ENCODE peak calls at places on chromosomes 4 and X, in four cellular contexts. B, P, J and I are unnamed samples.

GRCh38 chr4:106584590-106584989 is 216.0 kb upstream of the GIMD1 start:
- DNase-seq in J (no peak), P (peak; percentile 7), B (peak; percentile 73), I (no peak)

GRCh38 chr4:167452922-167453321 is 218.6 kb upstream of the SPOCK3 start:
- DNase-seq in J (no peak), B (no peak), P (no peak), I (no peak)

GRCh38 chrX:15465347-15465746 is 27.8 kb downstream of the PIR start:
- DNase-seq in J (no peak), P (no peak), B (peak; percentile 20), I (no peak)

GRCh38 chrX:13419918-13420317 is 100.1 kb upstream of the ATXN3L start:
- DNase-seq in J (no peak), P (no peak), B (no peak), I (no peak)

GRCh38 chrX:110108381-110108796 is 105.5 kb downstream of the TMEM164 start:
- DNase-seq in B (no peak), J (peak; percentile 45), P (no peak), I (no peak)

GRCh38 chr4:181475781-181476180 is 767.4 kb upstream of the TENM3 start:
- DNase-seq in P (no peak), B (no peak), J (no peak), I (no peak)

GRCh38 chr4:41013746-41014145 is 200.6 kb downstream of the APBB2 start:
- DNase-seq in P (no peak), B (no peak), J (no peak), I (peak; percentile 16)

GRCh38 chr4:8090312-8090711 is 68.3 kb downstream of the ABLIM2 start:
- DNase-seq in P (peak; percentile 90), B (peak; percentile 54), J (no peak), I (no peak)

GRCh38 chr4:143341186-143341755 is 4.6 kb downstream of the GAB1 start:
- DNase-seq in B (no peak), P (no peak), J (no peak), I (no peak)

GRCh38 chrX:10833299-10834169 is 213.1 kb upstream of the MID1 start:
- DNase-seq in P (peak; percentile 85), J (peak; percentile 43), B (peak; percentile 27), I (peak; percentile 5)

GRCh38 chr4:110953191-110953590 is 330.3 kb upstream of the PITX2 start:
- DNase-seq in J (no peak), B (peak; percentile 6), P (no peak), I (no peak)

GRCh38 chr4:70714061-70714468 is 7.7 kb upstream of the RUFY3 start:
- DNase-seq in B (no peak), P (no peak), J (no peak), I (no peak)

GRCh38 chr4:68372588-68372987 is 22.7 kb upstream of the YTHDC1 start:
- DNase-seq in J (no peak), P (peak; percentile 27), B (no peak), I (no peak)

GRCh38 chrX:153580700-153581386 is 18.1 kb downstream of the CCNQ start:
- DNase-seq in B (no peak), J (no peak), P (no peak), I (no peak)

GRCh38 chr4:101199507-101200285 is 147.6 kb downstream of the PPP3CA start:
- DNase-seq in P (peak; percentile 15), J (no peak), B (peak; percentile 84), I (no peak)

GRCh38 chrX:19059063-19059462 is 63.2 kb downstream of the ADGRG2 start:
- DNase-seq in B (no peak), P (no peak), J (no peak), I (no peak)

GRCh38 chr4:128793859-128794667 is 15.4 kb upstream of the JADE1 start:
- DNase-seq in P (no peak), J (no peak), B (no peak), I (no peak)

GRCh38 chr4:172980178-172980577 is 188.4 kb upstream of the GALNT7 start:
- DNase-seq in B (no peak), J (no peak), P (no peak), I (no peak)

GRCh38 chrX:123909498-123909897 is 49.6 kb downstream of the XIAP start:
- DNase-seq in B (no peak), J (no peak), P (no peak), I (no peak)

GRCh38 chrX:16544969-16545368 is 105.0 kb upstream of the S100G start:
- DNase-seq in B (no peak), J (no peak), P (no peak), I (no peak)

GRCh38 chr4:54066088-54066415 is 1.6 kb upstream of the CHIC2 start:
- DNase-seq in J (no peak), B (no peak), P (no peak), I (no peak)

GRCh38 chrX:88940904-88941303 is 193.9 kb downstream of the CPXCR1 start:
- DNase-seq in P (no peak), J (no peak), B (no peak), I (no peak)

DNA sequence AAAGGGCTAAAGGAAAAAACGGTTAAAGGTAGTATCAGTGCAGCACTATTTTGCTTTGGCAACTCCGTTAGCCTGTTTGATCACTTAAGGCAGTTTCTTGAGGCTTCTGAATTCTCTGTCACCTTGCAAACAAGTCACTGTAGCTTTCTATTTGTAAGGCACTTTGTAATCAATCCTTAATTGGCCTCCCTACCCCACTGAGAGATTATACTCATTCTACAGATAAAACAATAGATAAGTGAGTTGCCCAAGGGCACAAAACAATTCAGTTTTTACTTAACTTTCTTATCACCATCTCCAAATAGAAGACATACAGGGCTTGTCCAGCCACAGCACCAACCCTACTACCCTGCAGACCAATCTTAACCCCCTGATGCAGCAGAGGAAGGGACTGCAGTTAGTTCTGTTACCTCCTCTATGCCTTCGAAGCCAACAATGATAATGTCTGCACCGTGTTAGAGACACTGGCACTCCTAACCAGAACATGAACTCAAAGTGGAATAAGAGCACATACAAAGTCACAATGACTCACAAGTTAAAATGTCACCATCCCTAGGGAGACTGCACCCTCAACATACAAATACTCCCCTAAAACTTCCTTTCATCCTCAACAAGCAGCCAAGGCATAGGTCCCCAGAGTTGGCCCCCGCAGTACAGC is 1.7 kb downstream of the TMEM185A start:
- DNase-seq in J (no peak), B (no peak), P (no peak), I (no peak)
- H3K4me3 ChIP-seq in J (no peak overlapping the region), B (no peak overlapping the region), P (peak overlapping the region; percentile 95), I (no peak overlapping the region)

DNA sequence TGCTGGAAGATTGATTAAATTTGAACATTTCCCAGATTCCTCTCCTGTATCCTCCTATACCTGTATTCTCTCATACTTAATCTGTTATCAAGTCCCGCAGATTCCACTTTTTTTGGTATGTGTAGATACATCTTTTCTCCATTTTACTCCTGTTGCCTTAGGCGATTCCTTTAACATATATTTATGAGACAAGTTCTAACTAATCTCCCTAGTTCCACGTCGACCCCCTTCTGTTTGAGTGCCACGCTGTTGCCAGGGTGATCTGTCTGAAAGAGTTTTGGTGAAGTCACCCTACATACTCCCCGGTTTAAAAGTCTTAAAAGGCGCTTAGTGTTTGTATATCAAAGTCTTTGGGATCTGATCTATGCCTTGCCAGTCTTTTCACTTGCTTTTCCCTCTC is 2.4 kb downstream of the HNRNPH2 start:
- DNase-seq in B (no peak), P (no peak), J (no peak), I (no peak)
- H3K4me3 ChIP-seq in B (peak overlapping the region; percentile 39), P (peak overlapping the region; percentile 95), J (no peak overlapping the region), I (no peak overlapping the region)

DNA sequence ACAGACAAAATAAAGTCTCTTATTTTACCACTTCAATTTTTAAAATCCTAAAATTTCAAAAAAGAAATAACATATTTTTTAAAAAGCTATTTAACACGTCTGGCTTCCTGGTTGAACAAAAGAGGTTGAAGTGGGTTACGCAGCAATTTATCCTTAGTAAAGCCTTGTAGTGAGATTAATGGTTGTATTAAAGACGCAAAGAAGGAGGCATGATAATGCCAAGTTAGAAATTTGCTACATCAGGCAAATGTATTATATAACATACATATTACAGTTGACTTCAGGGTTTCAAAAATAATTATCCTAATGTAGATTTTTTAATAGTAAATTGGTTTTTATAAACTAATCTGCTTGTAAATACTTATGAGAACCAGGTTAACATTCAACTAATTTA is 35.3 kb downstream of the ANKRD17 start:
- DNase-seq in P (no peak), J (no peak), B (peak; percentile 6), I (no peak)
- H3K4me3 ChIP-seq in P (peak overlapping the region; percentile 69), J (no peak overlapping the region), B (peak overlapping the region; percentile 83), I (no peak overlapping the region)

GRCh38 chr4:984336-985054 is 2.3 kb upstream of the IDUA start:
- DNase-seq in J (no peak), B (no peak), P (no peak), I (no peak)
- H3K4me3 ChIP-seq in J (no peak overlapping the region), B (no peak overlapping the region), P (peak overlapping the region; percentile 67), I (no peak overlapping the region)

DNA sequence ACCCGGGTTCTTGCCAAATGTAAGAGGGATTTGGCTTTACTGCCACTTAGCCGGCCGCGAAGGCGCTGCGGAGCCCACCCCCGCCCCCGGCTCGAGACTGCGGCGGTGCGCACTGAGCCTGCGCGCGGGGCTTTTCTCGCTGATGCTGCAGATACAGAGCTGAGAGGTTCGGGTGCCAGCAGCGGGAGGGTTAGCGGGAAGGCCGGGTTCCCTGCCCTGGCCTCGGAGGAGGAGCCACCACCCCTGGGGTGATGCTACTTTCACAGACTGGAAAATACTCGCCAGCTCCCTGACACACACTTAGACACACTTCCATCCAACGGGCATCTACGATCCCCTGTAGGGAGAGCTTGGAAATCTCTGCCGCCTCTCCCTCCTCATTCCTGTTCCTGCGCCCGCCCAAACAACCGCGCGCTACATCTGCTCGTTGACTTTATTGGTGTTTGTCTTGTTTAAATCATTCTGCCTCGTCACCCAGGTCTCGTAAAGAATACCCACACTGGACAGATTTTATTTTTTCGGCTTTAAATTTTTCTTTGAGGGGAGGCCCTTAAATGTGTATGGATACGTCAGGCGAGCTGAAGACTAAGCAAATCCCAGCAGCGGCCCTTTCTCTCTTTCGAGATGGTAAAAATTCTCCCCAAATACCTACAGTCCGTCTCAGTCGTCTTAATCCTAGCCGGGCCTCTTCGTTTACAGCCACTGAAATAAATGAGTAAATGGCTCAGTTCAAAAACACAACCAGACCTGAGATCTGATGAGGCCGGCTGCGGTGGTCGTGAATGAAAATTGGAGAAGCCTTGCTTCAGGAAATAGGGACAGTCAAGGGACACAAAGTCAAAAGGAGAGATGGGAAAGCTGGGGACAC is 1.9 kb upstream of the PCDH7 start:
- DNase-seq in B (peak; percentile 60), P (peak; percentile 25), J (no peak), I (no peak)
- H3K4me3 ChIP-seq in B (peak overlapping the region; percentile 83), P (peak overlapping the region; percentile 79), J (no peak overlapping the region), I (peak overlapping the region; percentile 55)

DNA sequence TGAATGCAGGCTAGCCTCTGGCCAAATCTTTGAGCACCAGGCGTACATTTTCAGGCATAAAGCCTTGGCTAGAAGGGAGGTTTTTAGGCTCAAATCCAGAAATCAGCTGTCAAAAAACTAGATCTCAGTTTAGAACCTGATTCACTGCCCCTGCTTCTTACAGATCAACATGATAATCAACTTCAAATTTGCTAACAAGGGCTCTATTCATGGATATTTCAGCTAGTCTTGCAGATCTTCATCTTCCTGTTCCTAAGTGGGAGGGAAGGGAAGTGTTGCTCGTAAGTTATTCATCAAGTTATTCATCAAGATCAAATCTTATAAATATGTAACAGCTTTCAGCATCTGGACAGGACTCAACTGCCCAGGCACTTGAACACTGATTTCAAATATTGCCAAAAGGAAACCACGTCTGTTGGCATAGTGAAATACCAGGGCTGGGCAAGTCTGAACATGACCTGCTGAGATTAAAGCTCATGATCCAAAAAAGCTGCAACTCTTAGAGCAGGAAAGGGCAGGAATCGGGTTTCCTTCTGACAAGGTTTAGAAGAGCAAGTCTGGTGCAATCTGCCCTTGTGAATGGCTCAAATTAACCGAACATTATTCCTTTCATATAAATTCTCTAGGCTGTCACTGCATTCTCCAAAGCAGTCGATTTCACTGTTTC is 200.3 kb downstream of the PDGFC start:
- DNase-seq in J (peak; percentile 61), B (peak; percentile 82), P (peak; percentile 85), I (no peak)
- H3K4me3 ChIP-seq in J (no peak overlapping the region), B (no peak overlapping the region), P (peak overlapping the region; percentile 50), I (no peak overlapping the region)